ENCODE peak calls at places on chromosomes 7 and 10, in five cellular contexts. V is NT2/D1; J is activated CD4-positive, CD25-positive, alpha-beta regulatory T cell treated with anti-CD3 and anti-CD28 coated beads, Interleukin-2, amount 50 U/mL, for 16 hours; N is glutamatergic neuron; G is psoas muscle. E is an unnamed sample.
A peak's percentile ranks its signal among the peaks of the same experiment; 100 is the strongest.

GRCh38 chr7:22443370-22444180 is 56.4 kb downstream of the STEAP1B start:
- DNase-seq in N (no peak), V (no peak), G (no peak), J (no peak), E (peak; percentile 74)

GRCh38 chr10:62814901-62815372 is 1.2 kb downstream of the EGR2 start:
- DNase-seq in N (peak; percentile 40), J (no peak), G (peak; percentile 14), V (no peak), E (no peak)

GRCh38 chr10:17216901-17217395 is 11.1 kb upstream of the VIM start:
- DNase-seq in N (no peak), V (no peak), J (no peak), G (no peak), E (no peak)

GRCh38 chr10:48525956-48526355 is 78.9 kb downstream of the ARHGAP22 start:
- DNase-seq in V (no peak), N (no peak), G (no peak), J (no peak), E (no peak)

GRCh38 chr7:140079121-140079536 is 16.4 kb upstream of the PARP12 start:
- DNase-seq in G (peak; percentile 34), N (peak; percentile 56), V (peak; percentile 56), J (no peak), E (no peak)

GRCh38 chr7:2460641-2461040 is 15.6 kb downstream of the GRIFIN start:
- DNase-seq in G (no peak), V (no peak), N (no peak), J (no peak), E (no peak)

GRCh38 chr10:126245501-126245900 is 142.8 kb downstream of the ADAM12 start:
- DNase-seq in J (no peak), V (no peak), G (no peak), N (no peak), E (no peak)

GRCh38 chr7:120273476-120273975 is 551 bp downstream of the KCND2 start:
- DNase-seq in V (peak; percentile 43), N (no peak), J (no peak), G (peak; percentile 40), E (no peak)

GRCh38 chr10:5592070-5592469 is 67.3 kb downstream of the CALML3 start:
- DNase-seq in G (no peak), V (no peak), J (no peak), N (no peak), E (no peak)

GRCh38 chr7:128157906-128158305 is 83.2 kb upstream of the LEP start:
- DNase-seq in G (no peak), V (no peak), J (no peak), N (no peak), E (no peak)

GRCh38 chr7:47183896-47184629 is 397.8 kb downstream of the TNS3 start:
- DNase-seq in G (no peak), N (no peak), V (no peak), J (no peak), E (no peak)

GRCh38 chr10:4082851-4083250 is 297.8 kb upstream of the KLF6 start:
- DNase-seq in N (no peak), V (no peak), J (no peak), G (no peak), E (no peak)

GRCh38 chr7:157925383-157925875 is 588.6 kb downstream of the DNAJB6 start:
- DNase-seq in G (no peak), V (no peak), N (no peak), J (no peak), E (no peak)

GRCh38 chr7:6637544-6638229 is 569 bp downstream of the ZNF316 start:
- DNase-seq in N (peak; percentile 57), V (no peak), J (peak; percentile 10), G (no peak), E (peak; percentile 35)

GRCh38 chr7:1059200-1060091 is 15.1 kb downstream of the GPR146 start:
- DNase-seq in J (no peak), N (peak; percentile 68), V (peak; percentile 69), G (no peak), E (no peak)

GRCh38 chr10:133314911-133315310 is 6.2 kb downstream of the ZNF511 start:
- DNase-seq in J (no peak), N (no peak), G (no peak), V (no peak), E (no peak)

GRCh38 chr7:77393954-77394353 is 22.2 kb downstream of the GSAP start:
- DNase-seq in G (no peak), V (no peak), J (no peak), N (no peak), E (no peak)

GRCh38 chr10:84193846-84194423 is 402 bp upstream of the CDHR1 start:
- DNase-seq in N (no peak), G (no peak), V (no peak), J (no peak), E (no peak)

GRCh38 chr10:94546058-94546595 is 539 bp downstream of the HELLS start:
- DNase-seq in V (no peak), G (no peak), N (no peak), J (no peak), E (no peak)

GRCh38 chr7:44159824-44160630 is 18.9 kb upstream of the MYL7 start:
- DNase-seq in J (no peak), V (no peak), N (no peak), G (no peak), E (no peak)

GRCh38 chr10:114392112-114392835 is 12.0 kb downstream of the AFAP1L2 start:
- DNase-seq in G (no peak), V (no peak), N (no peak), J (no peak), E (no peak)